ENCODE peak calls at places on chromosomes 5 and 9, in five cellular contexts. H is GM10248, I is AG04449, Y is IMR-90, Q is fibroblast of pulmonary artery. E is an unnamed sample.

GRCh38 chr5:152246401-152246800 is 158.7 kb downstream of the NMUR2 start:
- DNase-seq in H (no peak), Q (peak; percentile 23), I (no peak), Y (peak; percentile 3), E (no peak)

GRCh38 chr9:4939118-4939561 is 45.9 kb upstream of the JAK2 start:
- DNase-seq in Y (no peak), H (peak; percentile 27), Q (no peak), I (no peak), E (no peak)

GRCh38 chr5:125409496-125410351 is 663.3 kb upstream of the ZNF608 start:
- DNase-seq in Q (no peak), H (no peak), I (no peak), Y (peak; percentile 7), E (no peak)

GRCh38 chr5:65738305-65738704 is 16.3 kb downstream of the NLN start:
- DNase-seq in I (no peak), Q (no peak), H (no peak), Y (no peak), E (no peak)

GRCh38 chr5:109755761-109756160 is 66.0 kb downstream of the MAN2A1 start:
- DNase-seq in H (no peak), Q (no peak), Y (no peak), I (no peak), E (no peak)

GRCh38 chr5:172973931-172974330 is 9.6 kb upstream of the ATP6V0E1 start:
- DNase-seq in Y (peak; percentile 55), I (no peak), H (no peak), Q (peak; percentile 11), E (no peak)

GRCh38 chr5:1298723-1299510 is 4.0 kb upstream of the TERT start:
- DNase-seq in H (no peak), Y (no peak), I (no peak), Q (no peak), E (peak; percentile 7)

GRCh38 chr9:127983847-127984289 is 3.1 kb upstream of the EEIG1 start:
- DNase-seq in Q (no peak), H (peak; percentile 67), Y (no peak), I (no peak), E (no peak)

GRCh38 chr5:144333336-144333920 is 162.8 kb downstream of the KCTD16 start:
- DNase-seq in I (no peak), H (no peak), Y (peak; percentile 2), Q (no peak), E (no peak)

GRCh38 chr5:132245593-132245992 is 11.9 kb upstream of the PDLIM4 start:
- DNase-seq in H (no peak), I (no peak), Q (no peak), Y (no peak), E (no peak)

GRCh38 chr9:110116543-110116885 is 91.4 kb downstream of the C9orf152 start:
- DNase-seq in I (peak; percentile 89), Q (peak; percentile 98), H (no peak), Y (peak; percentile 99), E (no peak)

GRCh38 chr5:83567741-83568530 is 96.4 kb downstream of the VCAN start:
- DNase-seq in Y (peak; percentile 93), H (no peak), I (peak; percentile 84), Q (peak; percentile 96), E (no peak)

GRCh38 chr5:109656829-109657228 is 32.9 kb upstream of the MAN2A1 start:
- DNase-seq in H (no peak), I (peak; percentile 84), Y (peak; percentile 29), Q (peak; percentile 89), E (peak; percentile 16)

GRCh38 chr5:58360794-58361193 is 99.1 kb downstream of the PLK2 start:
- DNase-seq in H (no peak), Q (no peak), Y (no peak), I (no peak), E (no peak)

GRCh38 chr9:17807670-17808282 is 228.9 kb downstream of the SH3GL2 start:
- DNase-seq in Y (no peak), H (no peak), Q (no peak), I (no peak), E (no peak)

GRCh38 chr9:36865731-36866635 is 168.1 kb downstream of the PAX5 start:
- DNase-seq in H (no peak), Q (no peak), Y (no peak), I (no peak), E (no peak)

GRCh38 chr5:33649801-33650482 is 209.2 kb downstream of the TARS1 start:
- DNase-seq in Q (peak; percentile 36), I (peak; percentile 83), Y (peak; percentile 84), H (no peak), E (no peak)

GRCh38 chr5:1660037-1660400 is 136.3 kb upstream of the LPCAT1 start:
- DNase-seq in H (no peak), Q (no peak), I (no peak), Y (no peak), E (no peak)

GRCh38 chr5:2751592-2752021 is at the start of gene IRX2:
- DNase-seq in H (no peak), Q (peak; percentile 82), Y (peak; percentile 59), I (peak; percentile 90), E (no peak)

GRCh38 chr5:100905259-100905914 is 2.3 kb upstream of the ST8SIA4 start:
- DNase-seq in H (no peak), I (no peak), Q (no peak), Y (no peak), E (no peak)

GRCh38 chr9:137034039-137034708 is 2.3 kb upstream of the FUT7 start:
- DNase-seq in Q (no peak), Y (no peak), H (no peak), I (no peak), E (no peak)

GRCh38 chr9:85142461-85143401 is 473.2 kb downstream of the NTRK2 start:
- DNase-seq in Q (peak; percentile 3), Y (no peak), H (peak; percentile 34), I (no peak), E (no peak)

GRCh38 chr9:4334439-4334838 is 34.6 kb upstream of the GLIS3 start:
- DNase-seq in H (no peak), Y (peak; percentile 8), Q (peak; percentile 54), I (no peak), E (no peak)

GRCh38 chr5:14900661-14901461 is 29.3 kb upstream of the ANKH start:
- DNase-seq in Y (peak; percentile 86), H (no peak), Q (peak; percentile 81), I (peak; percentile 79), E (no peak)

GRCh38 chr5:171855265-171855664 is 69.6 kb downstream of the SMIM23 start:
- DNase-seq in Q (no peak), I (no peak), Y (no peak), H (no peak), E (no peak)

GRCh38 chr9:122291458-122291857 is 26.8 kb downstream of the MRRF start:
- DNase-seq in H (no peak), Y (no peak), Q (no peak), I (no peak), E (no peak)

GRCh38 chr5:53031695-53032096 is 42.5 kb downstream of the ITGA2 start:
- DNase-seq in Y (peak; percentile 98), H (no peak), I (peak; percentile 78), Q (peak; percentile 86), E (no peak)

GRCh38 chr5:174301848-174302625 is 256.5 kb downstream of the NSG2 start:
- DNase-seq in Q (no peak), I (no peak), Y (no peak), H (peak; percentile 4), E (no peak)

GRCh38 chr9:100505564-100506159 is 32.7 kb downstream of the TMEFF1 start:
- DNase-seq in Q (peak; percentile 72), H (peak; percentile 36), I (no peak), Y (peak; percentile 30), E (peak; percentile 31)

GRCh38 chr5:56010431-56010830 is 15.7 kb upstream of the IL6ST start:
- DNase-seq in H (no peak), I (no peak), Q (no peak), Y (no peak), E (no peak)

GRCh38 chr5:137758121-137758520 is 4.0 kb upstream of the HNRNPA0 start:
- DNase-seq in H (no peak), Q (no peak), Y (no peak), I (no peak), E (no peak)

GRCh38 chr9:121055642-121056143 is 5.6 kb upstream of the C5 start:
- DNase-seq in I (no peak), H (no peak), Y (peak; percentile 3), Q (peak; percentile 13), E (no peak)

GRCh38 chr5:146919304-146919703 is 40.7 kb upstream of the PPP2R2B start:
- DNase-seq in Y (no peak), I (no peak), Q (no peak), H (no peak), E (no peak)

GRCh38 chr9:134757206-134757975 is 115.8 kb downstream of the COL5A1 start:
- DNase-seq in Q (no peak), Y (no peak), H (no peak), I (no peak), E (no peak)

GRCh38 chr5:167488371-167488770 is 803.1 kb upstream of the WWC1 start:
- DNase-seq in H (no peak), Y (no peak), I (no peak), Q (peak; percentile 2), E (no peak)

GRCh38 chr9:72506615-72507014 is 14.8 kb upstream of the TMC1 start:
- DNase-seq in Y (no peak), H (no peak), I (no peak), Q (no peak), E (no peak)
- TF ChIP-seq CTCF in Y (no peak), H (no peak), I (no peak), Q (no peak), E (no peak)

GRCh38 chr9:28648723-28649122 is 1075.4 kb upstream of the C9orf72 start:
- DNase-seq in I (no peak), Y (no peak), H (no peak), Q (no peak), E (no peak)
- TF ChIP-seq CTCF in I (no peak), Y (no peak), H (no peak), Q (no peak), E (no peak)

GRCh38 chr5:141672071-141672855 is 9.8 kb downstream of the ARAP3 start:
- DNase-seq in Y (no peak), H (no peak), I (no peak), Q (no peak), E (no peak)

GRCh38 chr5:141668601-141669265 is 13.3 kb downstream of the ARAP3 start:
- DNase-seq in I (no peak), H (no peak), Y (peak; percentile 77), Q (no peak), E (no peak)

GRCh38 chr5:141672856-141673813 is 8.9 kb downstream of the ARAP3 start:
- DNase-seq in Y (no peak), Q (peak; percentile 53), I (no peak), H (no peak), E (no peak)

GRCh38 chr5:141665995-141666940 is 15.1 kb upstream of the FCHSD1 start:
- DNase-seq in Y (no peak), I (no peak), Q (no peak), H (no peak), E (no peak)

GRCh38 chr5:141669519-141669918 is 12.5 kb downstream of the ARAP3 start:
- DNase-seq in Y (no peak), I (no peak), H (no peak), Q (no peak), E (no peak)
- TF ChIP-seq CTCF in Y (no peak), I (no peak), H (peak; percentile 8), Q (no peak), E (no peak)

DNA sequence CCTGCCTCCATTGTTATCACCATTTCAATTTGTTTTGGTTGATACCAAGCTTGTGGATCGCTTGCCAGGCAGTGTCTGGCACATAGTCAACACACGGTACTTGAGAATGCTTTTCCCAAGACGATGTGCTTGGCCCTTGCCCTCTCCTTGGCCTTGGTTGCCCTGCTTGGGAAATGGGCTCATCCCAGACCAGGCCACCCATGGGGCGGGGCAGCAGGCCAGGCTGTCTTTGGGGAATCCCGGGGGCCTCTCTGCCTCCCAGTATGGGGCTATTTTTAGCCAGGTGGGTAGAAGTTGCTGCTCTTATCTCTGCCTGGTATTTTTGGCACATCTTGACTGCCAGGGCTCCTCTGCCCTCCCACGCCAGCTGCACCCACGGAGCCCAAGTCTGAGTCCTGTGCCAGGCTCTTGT is 49.9 kb downstream of the LMX1B start:
- DNase-seq in Q (no peak), I (no peak), Y (no peak), H (no peak), E (no peak)
- TF ChIP-seq CTCF in Q (no peak), I (no peak), Y (no peak), H (no peak), E (no peak)

E was measured in natural killer cell.